ENCODE peak calls at places on chromosomes 1 and 21, in eight cellular contexts. Q, A, S, F, H, W, J and L are unnamed samples.

GRCh38 chr1:219757890-219758289 is 145.0 kb upstream of the ZC3H11B start:
- DNase-seq in S (no peak), H (no peak), F (no peak), J (peak), W (no peak), Q (peak), A (no peak), L (peak)

GRCh38 chr1:44442791-44443190 is 37.7 kb downstream of the RNF220 start:
- DNase-seq in W (no peak), S (no peak), A (no peak), Q (no peak), H (no peak), J (no peak), F (no peak), L (no peak)

GRCh38 chr1:33872681-33873080 is 8.8 kb downstream of the HMGB4 start:
- DNase-seq in F (no peak), S (no peak), W (no peak), A (no peak), J (no peak), Q (no peak), H (no peak), L (no peak)

GRCh38 chr21:45386728-45387371 is 18.1 kb upstream of the COL18A1 start:
- DNase-seq in W (no peak), H (no peak), S (no peak), F (no peak), Q (no peak), A (no peak), J (peak), L (peak)

GRCh38 chr1:117611121-117611601 is 5.3 kb downstream of the TENT5C start:
- DNase-seq in S (no peak), A (no peak), Q (no peak), F (no peak), W (no peak), J (no peak), H (no peak), L (no peak)

GRCh38 chr1:221991221-221991620 is 249.3 kb upstream of the DUSP10 start:
- DNase-seq in H (no peak), W (no peak), J (peak), S (no peak), F (no peak), A (no peak), Q (no peak), L (peak)

GRCh38 chr21:45295576-45296365 is 8.1 kb upstream of the POFUT2 start:
- DNase-seq in A (no peak), W (no peak), S (no peak), J (no peak), H (no peak), F (no peak), Q (no peak), L (peak)

GRCh38 chr1:147771216-147772125 is 11.1 kb upstream of the GJA5 start:
- DNase-seq in H (no peak), A (no peak), Q (peak), W (no peak), F (peak), S (no peak), J (no peak), L (no peak)

GRCh38 chr1:109263597-109264378 is 14.4 kb downstream of the CELSR2 start:
- DNase-seq in J (peak), S (peak), H (peak), A (peak), F (peak), W (peak), Q (peak), L (peak)

GRCh38 chr1:193971595-193971994 is 785.2 kb upstream of the B3GALT2 start:
- DNase-seq in H (no peak), J (peak), S (no peak), W (no peak), Q (no peak), A (no peak), F (peak), L (peak)

GRCh38 chr21:43311303-43311817 is 115.6 kb downstream of the SIK1 start:
- DNase-seq in A (no peak), H (no peak), Q (peak), W (no peak), J (no peak), F (no peak), S (no peak), L (no peak)

GRCh38 chr1:14897080-14897449 is 256.5 kb upstream of the TMEM51 start:
- DNase-seq in W (no peak), J (peak), S (no peak), H (no peak), A (no peak), Q (no peak), F (peak), L (no peak)

GRCh38 chr1:117312453-117313138 is 54.7 kb upstream of the MAN1A2 start:
- DNase-seq in S (no peak), W (no peak), H (peak), A (no peak), F (peak), Q (no peak), J (peak), L (peak)

GRCh38 chr21:14078746-14079375 is 131.9 kb downstream of the LIPI start:
- DNase-seq in S (no peak), H (no peak), J (no peak), F (no peak), Q (no peak), W (no peak), A (no peak), L (no peak)

GRCh38 chr1:150410582-150411101 is 46.7 kb downstream of the RPRD2 start:
- DNase-seq in S (peak), Q (no peak), W (peak), H (no peak), J (peak), F (peak), A (no peak), L (peak)

GRCh38 chr1:11042995-11043874 is 3.8 kb downstream of the MASP2 start:
- DNase-seq in W (no peak), F (no peak), Q (no peak), A (no peak), S (no peak), H (no peak), J (no peak), L (no peak)

GRCh38 chr1:72140222-72140621 is 142.1 kb downstream of the NEGR1 start:
- DNase-seq in S (no peak), J (peak), Q (no peak), H (no peak), F (peak), A (no peak), W (no peak), L (peak)

GRCh38 chr1:110356379-110356778 is 17.2 kb downstream of the RBM15 start:
- DNase-seq in H (no peak), F (peak), W (no peak), S (no peak), Q (no peak), J (no peak), A (no peak), L (no peak)

GRCh38 chr1:228373681-228374571 is 32.7 kb downstream of the TRIM11 start:
- DNase-seq in J (no peak), H (no peak), A (no peak), W (no peak), S (no peak), Q (no peak), F (no peak), L (no peak)

GRCh38 chr1:54327386-54328116 is 78.6 kb downstream of the SSBP3 start:
- DNase-seq in S (no peak), W (no peak), F (no peak), A (no peak), H (no peak), Q (no peak), J (no peak), L (peak)

GRCh38 chr21:30674312-30674711 is 31.6 kb downstream of the KRTAP20-3 start:
- DNase-seq in F (no peak), Q (no peak), J (no peak), S (no peak), A (no peak), H (no peak), W (no peak), L (no peak)

GRCh38 chr1:32924881-32925344 is 23.7 kb upstream of the TMEM54 start:
- DNase-seq in J (no peak), A (no peak), F (no peak), Q (no peak), W (peak), H (peak), S (peak), L (no peak)

GRCh38 chr1:118158918-118159317 is 26.1 kb downstream of the SPAG17 start:
- DNase-seq in H (no peak), W (no peak), Q (no peak), S (no peak), J (peak), F (peak), A (no peak), L (peak)

GRCh38 chr1:89820423-89821321 is at the start of gene LRRC8D:
- DNase-seq in J (peak), Q (peak), A (peak), S (peak), W (peak), F (peak), H (peak), L (peak)

GRCh38 chr1:21217812-21218596 is 41.3 kb upstream of the EIF4G3 start:
- DNase-seq in H (peak), J (peak), S (peak), Q (peak), F (no peak), W (peak), A (peak), L (peak)

GRCh38 chr1:168437821-168438220 is 106.0 kb downstream of the XCL2 start:
- DNase-seq in A (no peak), S (no peak), H (no peak), F (no peak), W (no peak), Q (no peak), J (no peak), L (no peak)

GRCh38 chr1:62424412-62424811 is 12.4 kb upstream of the USP1 start:
- DNase-seq in F (peak), H (no peak), S (peak), W (no peak), J (no peak), A (no peak), Q (no peak), L (no peak)

GRCh38 chr21:39818557-39818956 is 48.7 kb upstream of the PCP4 start:
- DNase-seq in S (no peak), A (no peak), W (no peak), H (no peak), F (no peak), J (no peak), Q (no peak), L (no peak)

GRCh38 chr1:192439373-192440025 is 122.7 kb downstream of the RGS21 start:
- DNase-seq in S (peak), F (peak), A (no peak), J (peak), W (no peak), Q (no peak), H (no peak), L (peak)